ENCODE peak calls at places on chromosomes 4 and X, in four cellular contexts. V is neuronal stem cell, B is IMR-90, X is trophoblast cell. E is an unnamed sample.

GRCh38 chr4:58093352-58093751 is 983.2 kb upstream of the IGFBP7 start:
- DNase-seq in X (no peak), B (no peak), V (no peak), E (no peak)

GRCh38 chrX:46630141-46630540 is 56.6 kb downstream of the CHST7 start:
- DNase-seq in V (no peak), X (no peak), B (peak; percentile 64), E (peak; percentile 38)

GRCh38 chrX:139058831-139059495 is 347.4 kb upstream of the FGF13 start:
- DNase-seq in X (no peak), B (no peak), V (no peak), E (no peak)

GRCh38 chrX:44828008-44828605 is 15.7 kb upstream of the DUSP21 start:
- DNase-seq in B (peak; percentile 93), X (no peak), V (no peak), E (peak; percentile 44)

GRCh38 chr4:139704915-139705485 is 39.4 kb downstream of the MGST2 start:
- DNase-seq in X (no peak), B (peak; percentile 42), V (no peak), E (peak; percentile 11)

GRCh38 chr4:972651-973424 is 531 bp downstream of the DGKQ start:
- DNase-seq in V (no peak), X (no peak), B (no peak), E (peak; percentile 28)

GRCh38 chr4:10172278-10173038 is 55.9 kb upstream of the WDR1 start:
- DNase-seq in X (no peak), B (no peak), V (no peak), E (no peak)

GRCh38 chrX:75655627-75656026 is 129.4 kb downstream of the MAGEE2 start:
- DNase-seq in X (no peak), V (no peak), B (no peak), E (no peak)

GRCh38 chrX:73069365-73070035 is 9.8 kb downstream of the PABPC1L2A start:
- DNase-seq in X (no peak), B (no peak), V (no peak), E (no peak)

GRCh38 chr4:155705664-155706063 is 39.0 kb downstream of the GUCY1A1 start:
- DNase-seq in V (peak; percentile 43), X (no peak), B (peak; percentile 64), E (peak; percentile 40)

GRCh38 chr4:24774452-24774851 is 20.9 kb upstream of the SOD3 start:
- DNase-seq in V (no peak), X (no peak), B (peak; percentile 36), E (no peak)

GRCh38 chrX:150465856-150466775 is 102.3 kb upstream of the MTM1 start:
- DNase-seq in V (no peak), B (no peak), X (no peak), E (no peak)

GRCh38 chr4:162458051-162458450 is 294.3 kb upstream of the FSTL5 start:
- DNase-seq in B (no peak), V (no peak), X (no peak), E (no peak)

DNA sequence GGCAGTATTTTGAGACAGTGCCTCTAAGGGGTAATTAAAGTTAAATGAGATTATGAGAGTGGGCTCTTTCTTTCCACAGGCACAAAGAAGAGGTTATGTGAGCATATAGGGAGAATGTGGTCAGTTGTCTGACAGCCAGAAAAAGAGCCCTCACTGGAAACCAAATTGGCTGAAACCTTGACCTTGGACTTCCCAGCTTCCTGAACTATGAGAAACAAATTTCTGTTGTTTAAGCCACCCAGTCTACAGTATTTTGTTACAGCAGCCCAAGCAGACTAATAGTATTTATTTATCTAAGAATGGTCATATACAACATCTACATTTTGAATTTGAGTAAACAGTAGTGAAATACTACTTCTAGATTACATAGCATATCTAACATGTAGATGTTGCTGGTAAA is 473.8 kb downstream of the IL15 start:
- DNase-seq in B (peak; percentile 36), V (no peak), X (no peak), E (no peak)
- H3K36me3 ChIP-seq in B (no peaks in the 10 kb centered on the region), V (peaks cover 3% of the 10 kb centered on the region), X (no peaks in the 10 kb centered on the region), E (no peaks in the 10 kb centered on the region)

DNA sequence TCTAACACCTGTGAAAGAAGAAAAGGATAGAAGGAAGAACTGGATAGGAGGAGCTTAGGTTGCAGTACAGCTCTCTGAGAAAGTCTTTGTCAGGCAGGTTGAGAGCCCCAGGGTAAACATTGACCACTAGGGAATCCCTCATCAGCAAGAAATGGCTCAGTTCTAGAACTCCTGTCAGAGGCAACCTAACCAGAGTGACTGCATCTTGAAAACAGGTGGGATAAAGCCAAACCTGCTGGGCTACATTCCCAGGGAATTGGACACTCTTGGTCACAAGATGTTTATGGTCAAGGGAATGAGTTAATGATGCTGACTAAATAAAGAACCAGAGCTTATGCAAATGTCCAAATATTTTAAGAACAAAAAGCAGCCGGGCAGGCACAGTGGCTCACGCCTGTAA is 108.3 kb upstream of the MED14 start:
- DNase-seq in X (peak; percentile 84), V (no peak), B (no peak), E (no peak)
- H2BK5ac ChIP-seq in X (no peak overlapping the region), V (no peak overlapping the region), B (no peak overlapping the region), E (no peak overlapping the region)

DNA sequence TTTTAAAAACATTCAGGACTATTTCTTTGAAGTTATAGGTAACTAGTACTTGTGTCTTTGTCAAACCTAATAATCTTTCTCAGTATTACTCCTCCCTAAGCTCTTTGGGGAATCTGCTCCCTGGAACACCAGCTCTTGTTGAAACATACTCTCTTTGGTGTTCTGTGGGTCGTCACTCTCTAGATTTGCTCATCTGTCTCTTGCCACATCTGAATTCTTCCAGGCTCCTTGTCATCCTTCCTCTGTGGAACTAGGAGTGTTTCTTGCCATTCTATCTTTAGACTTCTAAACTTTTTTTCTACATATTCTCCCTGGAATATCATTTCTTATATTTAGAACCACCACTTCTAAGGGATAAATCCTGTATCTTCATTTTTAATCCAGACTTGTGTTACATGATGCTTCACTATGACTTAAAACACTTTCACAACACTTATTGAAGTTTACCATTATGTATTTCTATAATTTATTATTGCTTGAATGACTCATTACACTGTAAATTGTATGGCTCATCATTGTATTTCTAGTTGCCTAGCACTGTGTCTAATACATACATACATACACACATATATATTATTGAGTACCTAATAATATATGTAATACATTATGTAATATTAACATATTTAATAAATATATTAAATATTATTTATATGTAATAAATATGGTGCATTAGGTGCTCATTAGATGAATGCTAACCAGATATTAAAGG is 186.1 kb downstream of the TMA16 start:
- DNase-seq in X (no peak), V (no peak), B (peak; percentile 19), E (peak; percentile 40)
- H3K36me3 ChIP-seq in X (no peaks in the 10 kb centered on the region), V (no peaks in the 10 kb centered on the region), B (no peaks in the 10 kb centered on the region), E (no peaks in the 10 kb centered on the region)

GRCh38 chr4:168550071-168550766 is 53.4 kb downstream of the PALLD start:
- DNase-seq in B (peak; percentile 31), V (no peak), X (no peak), E (no peak)
- H2BK5ac ChIP-seq in B (peak overlapping the region; percentile 52), V (no peak overlapping the region), X (no peak overlapping the region), E (no peak overlapping the region)

GRCh38 chrX:5117816-5118215 is 1110.9 kb downstream of the NLGN4X start:
- DNase-seq in B (no peak), V (no peak), X (no peak), E (peak; percentile 6)
- H3K36me3 ChIP-seq in B (no peaks in the 10 kb centered on the region), V (no peaks in the 10 kb centered on the region), X (no peaks in the 10 kb centered on the region), E (no peaks in the 10 kb centered on the region)

DNA sequence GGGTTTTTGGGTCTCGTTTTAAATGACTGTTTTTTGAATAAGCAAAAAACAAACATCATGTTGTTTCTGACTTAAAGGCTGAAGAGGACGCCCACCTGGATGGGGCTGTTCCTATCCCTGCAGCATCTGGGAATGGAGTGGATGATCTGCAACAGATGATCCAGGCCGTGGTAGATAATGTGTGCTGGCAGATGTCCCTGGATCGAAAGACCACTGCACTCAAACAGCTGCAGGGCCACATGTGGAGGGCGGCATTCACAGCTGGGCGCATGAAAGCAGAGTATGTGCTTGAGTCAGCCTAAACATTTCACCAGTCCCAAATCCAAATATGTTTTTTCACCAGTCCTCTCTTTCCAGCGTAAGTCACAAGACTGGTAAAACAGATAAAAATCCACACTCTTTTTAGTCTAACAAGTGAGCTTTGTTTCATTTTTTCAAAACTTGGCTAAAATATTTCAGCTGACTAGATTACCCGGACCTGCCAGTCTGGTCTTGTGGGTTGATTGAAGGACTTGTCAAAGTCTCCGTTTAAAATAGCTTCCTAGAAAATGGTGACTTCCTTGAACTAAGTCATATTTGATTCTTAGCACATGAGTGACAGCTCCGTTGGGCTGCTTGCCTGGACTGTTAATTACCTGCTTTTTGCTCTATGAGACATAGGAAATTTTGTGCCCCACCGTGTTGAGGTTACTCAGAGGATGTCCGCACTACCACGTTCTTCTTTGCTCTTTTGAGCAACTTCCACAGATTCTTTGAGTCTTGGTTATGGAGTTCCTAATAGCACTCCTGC is 20.8 kb downstream of the ENOPH1 start:
- DNase-seq in X (peak; percentile 80), V (no peak), B (no peak), E (no peak)
- H2BK5ac ChIP-seq in X (no peak overlapping the region), V (no peak overlapping the region), B (no peak overlapping the region), E (no peak overlapping the region)

DNA sequence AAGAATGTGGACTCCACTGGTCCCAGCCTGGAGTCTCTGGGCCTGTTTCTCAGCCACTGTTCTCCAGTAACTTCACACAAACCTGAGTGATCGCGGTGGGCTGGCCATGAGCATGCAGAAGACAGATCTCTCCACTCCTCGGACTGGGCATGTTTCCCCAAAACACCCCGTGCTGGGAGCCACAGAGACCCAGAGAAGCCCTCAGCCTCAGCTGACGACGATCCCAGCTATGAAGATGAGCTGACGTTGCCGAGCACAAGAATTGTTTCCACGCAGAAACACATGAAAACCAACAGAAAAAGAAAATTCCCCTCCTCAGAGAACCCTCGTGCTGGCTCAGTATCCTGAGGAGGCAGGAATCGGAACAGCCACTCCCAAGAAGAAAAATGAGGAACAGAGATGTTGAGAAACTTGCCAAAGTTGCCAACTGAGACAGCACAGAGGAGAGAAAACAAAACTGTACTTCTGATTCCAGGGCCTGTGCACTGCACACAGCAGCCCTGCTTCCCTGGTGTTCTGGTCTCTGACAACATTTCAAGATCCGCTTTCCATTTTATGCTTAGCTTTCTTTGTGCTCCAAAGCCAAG is 81.5 kb downstream of the IRF2 start:
- DNase-seq in V (no peak), X (no peak), B (no peak), E (no peak)
- H3K36me3 ChIP-seq in V (peaks cover 94% of the 10 kb centered on the region), X (peaks cover 22% of the 10 kb centered on the region), B (peaks cover 62% of the 10 kb centered on the region), E (peaks cover 82% of the 10 kb centered on the region)

GRCh38 chr4:67535280-67535840 is 9.9 kb downstream of the CENPC start:
- DNase-seq in X (no peak), V (no peak), B (no peak), E (no peak)

GRCh38 chr4:67533112-67533511 is 12.2 kb downstream of the CENPC start:
- DNase-seq in X (no peak), V (no peak), B (no peak), E (no peak)

DNA sequence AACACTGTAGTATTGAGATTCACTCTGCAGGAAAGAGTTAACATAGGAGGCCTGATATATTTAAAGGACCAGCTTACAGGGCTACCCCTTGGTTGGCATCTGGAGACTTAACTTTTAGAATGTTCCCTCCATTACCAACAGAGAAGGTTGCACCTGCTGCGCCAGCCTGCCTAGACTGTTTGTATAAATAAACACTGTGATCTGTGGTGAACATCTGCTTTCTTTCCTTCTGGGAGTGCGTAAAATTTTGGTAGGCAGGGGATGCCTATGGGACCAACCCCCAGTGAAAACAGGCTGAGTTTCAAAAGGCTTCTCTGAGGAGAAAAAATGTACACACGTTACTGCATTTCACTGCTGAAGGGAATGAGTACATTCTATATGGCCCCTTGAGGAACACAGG is 14.0 kb downstream of the CENPC start:
- DNase-seq in B (no peak), X (no peak), V (no peak), E (no peak)
- H2BK5ac ChIP-seq in B (no peak overlapping the region), X (no peak overlapping the region), V (no peak overlapping the region), E (no peak overlapping the region)